ENCODE peak calls at places on chromosomes 2 and 18, in ten cellular contexts. One of them, this sample, is unnamed. For H3K4me1 and H3K9me3, the result is how much of the 10 kb centered on the place peaks cover.

GRCh38 chr2:12119841-12120240 is 373.4 kb downstream of the LPIN1 start:
- DNase-seq in fibroblast of lung: peak
- DNase-seq in IMR-90: peak
- DNase-seq in neuronal stem cell: no peak
- DNase-seq in Karpas-422: no peak
- DNase-seq in SK-N-SH: no peak
- DNase-seq in H9: no peak
- DNase-seq in HepG2: no peak
- DNase-seq in GM23248: peak
- DNase-seq in DND-41: no peak
- DNase-seq in this sample: no peak

GRCh38 chr2:182506606-182507005 is 79.8 kb upstream of the PDE1A start:
- DNase-seq in fibroblast of lung: peak
- DNase-seq in SK-N-SH: peak
- DNase-seq in HepG2: no peak
- DNase-seq in DND-41: no peak
- DNase-seq in GM23248: peak
- DNase-seq in IMR-90: peak
- DNase-seq in neuronal stem cell: no peak
- DNase-seq in Karpas-422: no peak
- DNase-seq in H9: no peak
- DNase-seq in this sample: peak

GRCh38 chr2:61470122-61470951 is 550 bp downstream of the USP34 start:
- DNase-seq in GM23248: peak
- DNase-seq in HepG2: peak
- DNase-seq in SK-N-SH: peak
- DNase-seq in neuronal stem cell: peak
- DNase-seq in H9: peak
- DNase-seq in IMR-90: no peak
- DNase-seq in Karpas-422: peak
- DNase-seq in DND-41: peak
- DNase-seq in fibroblast of lung: peak
- DNase-seq in this sample: peak

GRCh38 chr2:75375646-75376582 is 176.6 kb upstream of the TACR1 start:
- DNase-seq in neuronal stem cell: no peak
- DNase-seq in IMR-90: peak
- DNase-seq in GM23248: peak
- DNase-seq in HepG2: no peak
- DNase-seq in DND-41: no peak
- DNase-seq in fibroblast of lung: peak
- DNase-seq in SK-N-SH: no peak
- DNase-seq in H9: no peak
- DNase-seq in Karpas-422: no peak
- DNase-seq in this sample: no peak

GRCh38 chr18:11972371-11973174 is 8.7 kb upstream of the IMPA2 start:
- DNase-seq in Karpas-422: no peak
- DNase-seq in SK-N-SH: no peak
- DNase-seq in IMR-90: no peak
- DNase-seq in fibroblast of lung: no peak
- DNase-seq in HepG2: no peak
- DNase-seq in DND-41: no peak
- DNase-seq in GM23248: no peak
- DNase-seq in neuronal stem cell: no peak
- DNase-seq in H9: no peak
- DNase-seq in this sample: peak

GRCh38 chr2:221455214-221455613 is 116.9 kb downstream of the EPHA4 start:
- DNase-seq in Karpas-422: no peak
- DNase-seq in neuronal stem cell: no peak
- DNase-seq in fibroblast of lung: no peak
- DNase-seq in H9: no peak
- DNase-seq in SK-N-SH: no peak
- DNase-seq in IMR-90: peak
- DNase-seq in DND-41: no peak
- DNase-seq in HepG2: no peak
- DNase-seq in GM23248: no peak
- DNase-seq in this sample: no peak

GRCh38 chr2:193627918-193628254 is 1433.2 kb upstream of the TMEFF2 start:
- DNase-seq in Karpas-422: no peak
- DNase-seq in HepG2: no peak
- DNase-seq in DND-41: no peak
- DNase-seq in SK-N-SH: no peak
- DNase-seq in neuronal stem cell: no peak
- DNase-seq in H9: no peak
- DNase-seq in GM23248: no peak
- DNase-seq in IMR-90: no peak
- DNase-seq in fibroblast of lung: no peak
- DNase-seq in this sample: no peak

GRCh38 chr2:202545523-202545922 is 89.2 kb upstream of the FAM117B start:
- DNase-seq in GM23248: peak
- DNase-seq in SK-N-SH: no peak
- DNase-seq in IMR-90: peak
- DNase-seq in DND-41: no peak
- DNase-seq in neuronal stem cell: no peak
- DNase-seq in H9: no peak
- DNase-seq in fibroblast of lung: no peak
- DNase-seq in Karpas-422: no peak
- DNase-seq in HepG2: no peak
- DNase-seq in this sample: no peak

GRCh38 chr2:69917854-69918253 is 2.9 kb downstream of the MXD1 start:
- DNase-seq in IMR-90: peak
- DNase-seq in Karpas-422: no peak
- DNase-seq in DND-41: no peak
- DNase-seq in HepG2: no peak
- DNase-seq in H9: no peak
- DNase-seq in neuronal stem cell: no peak
- DNase-seq in SK-N-SH: no peak
- DNase-seq in fibroblast of lung: peak
- DNase-seq in GM23248: peak
- DNase-seq in this sample: no peak

GRCh38 chr2:215736653-215737290 is 276.6 kb downstream of the MREG start:
- DNase-seq in H9: peak
- DNase-seq in HepG2: peak
- DNase-seq in Karpas-422: peak
- DNase-seq in IMR-90: peak
- DNase-seq in GM23248: peak
- DNase-seq in neuronal stem cell: no peak
- DNase-seq in SK-N-SH: no peak
- DNase-seq in fibroblast of lung: peak
- DNase-seq in DND-41: no peak
- DNase-seq in this sample: no peak

GRCh38 chr2:223056656-223057418 is 4.8 kb downstream of the KCNE4 start:
- DNase-seq in GM23248: no peak
- DNase-seq in DND-41: no peak
- DNase-seq in HepG2: no peak
- DNase-seq in Karpas-422: no peak
- DNase-seq in neuronal stem cell: no peak
- DNase-seq in H9: no peak
- DNase-seq in SK-N-SH: no peak
- DNase-seq in fibroblast of lung: peak
- DNase-seq in IMR-90: peak
- DNase-seq in this sample: no peak

GRCh38 chr2:85846411-85846810 is 42.4 kb downstream of the ST3GAL5 start:
- DNase-seq in IMR-90: peak
- DNase-seq in fibroblast of lung: peak
- DNase-seq in SK-N-SH: no peak
- DNase-seq in DND-41: no peak
- DNase-seq in HepG2: no peak
- DNase-seq in neuronal stem cell: no peak
- DNase-seq in Karpas-422: no peak
- DNase-seq in H9: no peak
- DNase-seq in GM23248: peak
- DNase-seq in this sample: no peak
- H3K9ac ChIP-seq in IMR-90: no peak
- H3K9ac ChIP-seq in fibroblast of lung: no peak
- H3K9ac ChIP-seq in SK-N-SH: no peak
- H3K9ac ChIP-seq in DND-41: no peak
- H3K9ac ChIP-seq in HepG2: no peak
- H3K9ac ChIP-seq in neuronal stem cell: no peak
- H3K9ac ChIP-seq in Karpas-422: no peak
- H3K9ac ChIP-seq in H9: no peak
- H3K9ac ChIP-seq in GM23248: no peak
- H3K9ac ChIP-seq in this sample: no peak

DNA sequence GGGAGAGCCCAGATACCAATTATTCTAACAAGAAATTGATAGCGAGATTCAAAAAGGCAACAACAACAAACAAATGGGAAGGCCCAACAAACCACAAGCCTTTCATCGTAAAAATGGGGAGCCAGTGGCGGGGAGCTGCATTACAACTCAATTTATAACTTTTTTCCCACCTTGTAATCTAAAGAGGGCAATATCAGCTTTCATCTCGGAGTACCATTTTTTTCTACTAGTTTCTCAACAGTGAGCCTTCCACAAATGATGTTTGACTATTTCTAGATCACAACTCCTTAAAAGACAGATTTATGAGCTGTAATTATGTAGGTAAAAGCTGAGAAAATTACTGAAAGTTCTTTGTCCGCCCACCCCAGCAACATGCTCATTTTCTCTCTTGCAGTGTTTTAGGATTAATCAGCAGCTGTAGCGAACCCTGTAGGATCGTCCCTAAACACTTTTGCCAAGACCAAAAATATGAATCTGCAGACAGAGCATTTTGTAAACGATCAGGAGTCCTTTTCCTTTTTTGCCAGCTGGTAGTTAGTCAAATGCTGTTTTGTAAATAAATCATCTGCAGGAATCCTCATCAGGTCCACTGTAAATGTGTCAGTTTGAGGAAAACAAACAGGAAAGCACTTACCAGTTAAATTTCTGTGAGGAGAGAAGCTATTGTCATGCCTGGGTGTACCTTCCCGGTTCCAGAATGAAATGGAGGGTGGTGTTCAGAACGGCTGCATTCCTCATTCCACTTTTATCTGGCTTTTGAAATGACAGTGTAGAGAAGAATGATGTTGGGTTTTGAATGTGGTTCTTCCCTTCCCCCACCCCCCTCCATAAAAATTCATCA is 53.2 kb downstream of the EEF1B2 start:
- DNase-seq in H9: no peak
- DNase-seq in SK-N-SH: no peak
- DNase-seq in neuronal stem cell: no peak
- DNase-seq in HepG2: no peak
- DNase-seq in fibroblast of lung: peak
- DNase-seq in DND-41: no peak
- DNase-seq in GM23248: peak
- DNase-seq in Karpas-422: no peak
- DNase-seq in IMR-90: peak
- DNase-seq in this sample: no peak
- H3K4me1 ChIP-seq in H9: under half
- H3K4me1 ChIP-seq in SK-N-SH: under half
- H3K4me1 ChIP-seq in neuronal stem cell: under half
- H3K4me1 ChIP-seq in HepG2: under half
- H3K4me1 ChIP-seq in fibroblast of lung: under half
- H3K4me1 ChIP-seq in DND-41: under half
- H3K4me1 ChIP-seq in GM23248: under half
- H3K4me1 ChIP-seq in Karpas-422: under half
- H3K4me1 ChIP-seq in IMR-90: under half
- H3K4me1 ChIP-seq in this sample: under half

GRCh38 chr2:239870276-239870675 is 154.9 kb downstream of the NDUFA10 start:
- DNase-seq in HepG2: no peak
- DNase-seq in GM23248: no peak
- DNase-seq in SK-N-SH: no peak
- DNase-seq in fibroblast of lung: no peak
- DNase-seq in H9: no peak
- DNase-seq in IMR-90: no peak
- DNase-seq in Karpas-422: no peak
- DNase-seq in neuronal stem cell: no peak
- DNase-seq in DND-41: no peak
- DNase-seq in this sample: no peak
- H3K9me3 ChIP-seq in HepG2: under half
- H3K9me3 ChIP-seq in GM23248: under half
- H3K9me3 ChIP-seq in SK-N-SH: under half
- H3K9me3 ChIP-seq in fibroblast of lung: under half
- H3K9me3 ChIP-seq in H9: under half
- H3K9me3 ChIP-seq in IMR-90: under half
- H3K9me3 ChIP-seq in Karpas-422: under half
- H3K9me3 ChIP-seq in neuronal stem cell: under half
- H3K9me3 ChIP-seq in DND-41: under half
- H3K9me3 ChIP-seq in this sample: under half

GRCh38 chr2:105458076-105458475 is 59.2 kb upstream of the FHL2 start:
- DNase-seq in IMR-90: no peak
- DNase-seq in GM23248: no peak
- DNase-seq in neuronal stem cell: no peak
- DNase-seq in fibroblast of lung: no peak
- DNase-seq in HepG2: no peak
- DNase-seq in H9: no peak
- DNase-seq in DND-41: no peak
- DNase-seq in Karpas-422: no peak
- DNase-seq in SK-N-SH: no peak
- DNase-seq in this sample: no peak

GRCh38 chr2:105455488-105455991 is 56.7 kb upstream of the FHL2 start:
- DNase-seq in neuronal stem cell: no peak
- DNase-seq in fibroblast of lung: peak
- DNase-seq in SK-N-SH: peak
- DNase-seq in GM23248: peak
- DNase-seq in DND-41: peak
- DNase-seq in IMR-90: peak
- DNase-seq in H9: no peak
- DNase-seq in Karpas-422: no peak
- DNase-seq in HepG2: peak
- DNase-seq in this sample: no peak

GRCh38 chr2:105450495-105450894 is 51.6 kb upstream of the FHL2 start:
- DNase-seq in H9: no peak
- DNase-seq in IMR-90: no peak
- DNase-seq in Karpas-422: no peak
- DNase-seq in neuronal stem cell: no peak
- DNase-seq in GM23248: no peak
- DNase-seq in HepG2: no peak
- DNase-seq in DND-41: no peak
- DNase-seq in fibroblast of lung: no peak
- DNase-seq in SK-N-SH: no peak
- DNase-seq in this sample: no peak

GRCh38 chr2:105451571-105452140 is 52.8 kb upstream of the FHL2 start:
- DNase-seq in GM23248: no peak
- DNase-seq in HepG2: no peak
- DNase-seq in H9: no peak
- DNase-seq in fibroblast of lung: peak
- DNase-seq in IMR-90: no peak
- DNase-seq in DND-41: no peak
- DNase-seq in neuronal stem cell: no peak
- DNase-seq in Karpas-422: no peak
- DNase-seq in SK-N-SH: no peak
- DNase-seq in this sample: no peak

DNA sequence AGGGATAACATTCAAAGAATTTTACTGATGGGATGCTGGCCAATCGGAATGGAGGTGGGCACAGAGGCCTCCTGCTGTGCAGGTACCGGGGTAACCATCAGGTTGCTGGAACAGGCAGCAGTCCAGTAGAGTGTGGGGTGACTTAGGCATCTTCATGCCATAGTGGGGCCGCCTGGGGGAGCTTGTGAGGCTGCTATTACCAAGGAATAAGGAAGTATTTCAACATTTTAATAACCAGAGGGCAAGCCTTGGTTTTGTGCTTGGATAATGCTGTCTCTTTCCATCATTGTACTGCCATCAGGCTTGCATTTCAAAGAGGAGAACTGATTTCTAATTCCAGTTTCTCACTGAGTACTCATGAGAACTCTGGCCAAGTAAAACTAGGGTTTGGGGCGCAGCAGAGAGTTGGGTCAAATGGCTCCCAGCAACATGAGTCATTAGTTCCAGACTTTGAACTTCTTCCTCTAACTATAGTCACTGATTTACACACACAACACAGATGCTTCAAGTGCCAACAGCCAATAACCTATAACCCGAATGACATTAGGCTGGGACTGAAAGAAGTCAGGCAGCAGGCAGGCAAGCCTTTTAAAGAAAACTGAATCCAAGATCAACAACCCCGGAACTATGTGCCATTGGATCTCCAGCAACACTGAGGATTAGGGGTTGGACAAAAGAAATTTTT is 56.1 kb upstream of the FHL2 start:
- DNase-seq in neuronal stem cell: no peak
- DNase-seq in H9: peak
- DNase-seq in GM23248: peak
- DNase-seq in SK-N-SH: no peak
- DNase-seq in DND-41: peak
- DNase-seq in HepG2: peak
- DNase-seq in IMR-90: peak
- DNase-seq in fibroblast of lung: peak
- DNase-seq in Karpas-422: peak
- DNase-seq in this sample: peak
- H3K9ac ChIP-seq in neuronal stem cell: no peak
- H3K9ac ChIP-seq in H9: no peak
- H3K9ac ChIP-seq in GM23248: peak
- H3K9ac ChIP-seq in SK-N-SH: no peak
- H3K9ac ChIP-seq in DND-41: no peak
- H3K9ac ChIP-seq in HepG2: no peak
- H3K9ac ChIP-seq in IMR-90: no peak
- H3K9ac ChIP-seq in fibroblast of lung: no peak
- H3K9ac ChIP-seq in Karpas-422: no peak
- H3K9ac ChIP-seq in this sample: no peak

This sample was measured in kidney.